ENCODE peak calls at places on chromosomes 3 and 15, in seven cellular contexts. One of them, this sample, is unnamed. For H3K36me3, the result is how much of the 10 kb centered on the place peaks cover.

GRCh38 chr15:83611312-83611711 is 42.6 kb upstream of the ADAMTSL3 start:
- DNase-seq in GM06990: no peak
- DNase-seq in tibial artery: no peak
- DNase-seq in mammary epithelial cell: no peak
- DNase-seq in Peyer's patch: no peak
- DNase-seq in psoas muscle: no peak
- DNase-seq in kidney: no peak
- DNase-seq in this sample: no peak

GRCh38 chr15:41990691-41991090 is 18.3 kb upstream of the EHD4 start:
- DNase-seq in mammary epithelial cell: no peak
- DNase-seq in tibial artery: no peak
- DNase-seq in psoas muscle: no peak
- DNase-seq in Peyer's patch: no peak
- DNase-seq in GM06990: no peak
- DNase-seq in kidney: no peak
- DNase-seq in this sample: no peak

GRCh38 chr3:197343656-197344408 is 45.4 kb upstream of the DLG1 start:
- DNase-seq in kidney: no peak
- DNase-seq in Peyer's patch: peak
- DNase-seq in psoas muscle: peak
- DNase-seq in mammary epithelial cell: no peak
- DNase-seq in tibial artery: peak
- DNase-seq in GM06990: no peak
- DNase-seq in this sample: no peak

GRCh38 chr3:180265551-180265950 is 228.8 kb upstream of the PEX5L start:
- DNase-seq in tibial artery: no peak
- DNase-seq in mammary epithelial cell: peak
- DNase-seq in Peyer's patch: no peak
- DNase-seq in kidney: no peak
- DNase-seq in GM06990: no peak
- DNase-seq in psoas muscle: no peak
- DNase-seq in this sample: no peak

GRCh38 chr3:190305406-190305805 is 16.8 kb downstream of the CLDN1 start:
- DNase-seq in GM06990: no peak
- DNase-seq in tibial artery: no peak
- DNase-seq in mammary epithelial cell: peak
- DNase-seq in Peyer's patch: no peak
- DNase-seq in psoas muscle: no peak
- DNase-seq in kidney: no peak
- DNase-seq in this sample: no peak

GRCh38 chr15:91302588-91303439 is 202.8 kb downstream of the SV2B start:
- DNase-seq in GM06990: peak
- DNase-seq in Peyer's patch: peak
- DNase-seq in psoas muscle: no peak
- DNase-seq in kidney: no peak
- DNase-seq in mammary epithelial cell: peak
- DNase-seq in tibial artery: no peak
- DNase-seq in this sample: no peak

GRCh38 chr15:71011503-71012155 is 103.6 kb upstream of the THSD4 start:
- DNase-seq in psoas muscle: no peak
- DNase-seq in mammary epithelial cell: peak
- DNase-seq in kidney: no peak
- DNase-seq in Peyer's patch: no peak
- DNase-seq in GM06990: no peak
- DNase-seq in tibial artery: no peak
- DNase-seq in this sample: no peak

GRCh38 chr3:32780735-32781210 is 37.0 kb upstream of the TRIM71 start:
- DNase-seq in tibial artery: no peak
- DNase-seq in Peyer's patch: peak
- DNase-seq in psoas muscle: no peak
- DNase-seq in GM06990: peak
- DNase-seq in kidney: peak
- DNase-seq in mammary epithelial cell: no peak
- DNase-seq in this sample: peak

GRCh38 chr15:58124585-58124984 is 13.6 kb upstream of the AQP9 start:
- DNase-seq in psoas muscle: no peak
- DNase-seq in GM06990: no peak
- DNase-seq in mammary epithelial cell: peak
- DNase-seq in Peyer's patch: no peak
- DNase-seq in kidney: no peak
- DNase-seq in tibial artery: no peak
- DNase-seq in this sample: no peak

GRCh38 chr3:142997330-142997729 is 4.0 kb upstream of the U2SURP start:
- DNase-seq in GM06990: no peak
- DNase-seq in psoas muscle: no peak
- DNase-seq in tibial artery: no peak
- DNase-seq in mammary epithelial cell: no peak
- DNase-seq in kidney: no peak
- DNase-seq in Peyer's patch: no peak
- DNase-seq in this sample: no peak

GRCh38 chr15:48754011-48754410 is 56.9 kb downstream of the CEP152 start:
- DNase-seq in psoas muscle: no peak
- DNase-seq in kidney: no peak
- DNase-seq in mammary epithelial cell: no peak
- DNase-seq in GM06990: no peak
- DNase-seq in Peyer's patch: no peak
- DNase-seq in tibial artery: no peak
- DNase-seq in this sample: no peak

GRCh38 chr15:31390777-31391486 is 64.3 kb downstream of the KLF13 start:
- DNase-seq in GM06990: no peak
- DNase-seq in Peyer's patch: peak
- DNase-seq in kidney: peak
- DNase-seq in mammary epithelial cell: no peak
- DNase-seq in psoas muscle: no peak
- DNase-seq in tibial artery: no peak
- DNase-seq in this sample: no peak

GRCh38 chr3:169146112-169146665 is 517.3 kb downstream of the MECOM start:
- DNase-seq in psoas muscle: peak
- DNase-seq in tibial artery: peak
- DNase-seq in GM06990: peak
- DNase-seq in Peyer's patch: peak
- DNase-seq in mammary epithelial cell: peak
- DNase-seq in kidney: peak
- DNase-seq in this sample: peak

GRCh38 chr15:63089260-63090043 is 32.2 kb upstream of the LACTB start:
- DNase-seq in Peyer's patch: no peak
- DNase-seq in tibial artery: no peak
- DNase-seq in psoas muscle: peak
- DNase-seq in GM06990: no peak
- DNase-seq in mammary epithelial cell: no peak
- DNase-seq in kidney: no peak
- DNase-seq in this sample: no peak

GRCh38 chr15:43516801-43517353 is 531 bp upstream of the MAP1A start:
- DNase-seq in GM06990: no peak
- DNase-seq in mammary epithelial cell: no peak
- DNase-seq in kidney: no peak
- DNase-seq in tibial artery: no peak
- DNase-seq in psoas muscle: no peak
- DNase-seq in Peyer's patch: no peak
- DNase-seq in this sample: no peak

GRCh38 chr3:58874248-58874741 is 175.5 kb downstream of the CFAP20DC start:
- DNase-seq in psoas muscle: no peak
- DNase-seq in tibial artery: no peak
- DNase-seq in GM06990: peak
- DNase-seq in mammary epithelial cell: peak
- DNase-seq in kidney: no peak
- DNase-seq in Peyer's patch: no peak
- DNase-seq in this sample: no peak

GRCh38 chr15:68483165-68483564 is 51.2 kb upstream of the ITGA11 start:
- DNase-seq in GM06990: no peak
- DNase-seq in psoas muscle: no peak
- DNase-seq in Peyer's patch: no peak
- DNase-seq in mammary epithelial cell: no peak
- DNase-seq in tibial artery: no peak
- DNase-seq in kidney: no peak
- DNase-seq in this sample: no peak

GRCh38 chr3:142958707-142959106 is 4.8 kb downstream of the PAQR9 start:
- DNase-seq in tibial artery: no peak
- DNase-seq in Peyer's patch: no peak
- DNase-seq in GM06990: no peak
- DNase-seq in kidney: no peak
- DNase-seq in psoas muscle: peak
- DNase-seq in mammary epithelial cell: peak
- DNase-seq in this sample: no peak

GRCh38 chr3:127556565-127556964 is 34.0 kb downstream of the TPRA1 start:
- DNase-seq in psoas muscle: no peak
- DNase-seq in tibial artery: no peak
- DNase-seq in GM06990: no peak
- DNase-seq in mammary epithelial cell: no peak
- DNase-seq in kidney: peak
- DNase-seq in Peyer's patch: no peak
- DNase-seq in this sample: no peak

GRCh38 chr15:38260077-38260476 is 7.4 kb downstream of the SPRED1 start:
- DNase-seq in psoas muscle: no peak
- DNase-seq in kidney: no peak
- DNase-seq in Peyer's patch: no peak
- DNase-seq in GM06990: no peak
- DNase-seq in tibial artery: no peak
- DNase-seq in mammary epithelial cell: no peak
- DNase-seq in this sample: no peak
- TF ChIP-seq CTCF in psoas muscle: no peak
- TF ChIP-seq CTCF in kidney: no peak
- TF ChIP-seq CTCF in Peyer's patch: no peak
- TF ChIP-seq CTCF in GM06990: no peak
- TF ChIP-seq CTCF in tibial artery: no peak
- TF ChIP-seq CTCF in mammary epithelial cell: no peak
- TF ChIP-seq CTCF in this sample: no peak

DNA sequence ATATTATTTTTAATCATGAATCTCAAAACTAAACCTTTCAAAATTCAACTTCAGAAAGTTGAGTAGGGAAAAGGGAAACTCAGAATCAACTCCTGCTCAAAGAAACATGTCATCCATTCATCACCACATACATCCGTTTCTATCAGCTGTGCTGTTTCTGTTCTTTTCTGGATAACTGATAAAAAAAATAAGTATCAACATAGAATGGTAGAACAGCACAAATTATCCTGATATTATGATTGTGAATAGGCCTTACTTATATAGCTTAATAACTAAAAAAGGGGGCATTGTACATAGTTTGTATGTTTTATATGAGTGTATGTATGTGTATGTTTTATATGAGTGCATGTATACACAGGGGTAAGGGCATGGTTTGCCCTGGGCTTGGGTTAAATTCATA is 3.1 kb downstream of the TM4SF1 start:
- DNase-seq in kidney: no peak
- DNase-seq in psoas muscle: no peak
- DNase-seq in GM06990: no peak
- DNase-seq in tibial artery: no peak
- DNase-seq in Peyer's patch: no peak
- DNase-seq in mammary epithelial cell: no peak
- DNase-seq in this sample: no peak
- H3K36me3 ChIP-seq in kidney: under half
- H3K36me3 ChIP-seq in psoas muscle: under half
- H3K36me3 ChIP-seq in GM06990: under half
- H3K36me3 ChIP-seq in tibial artery: under half
- H3K36me3 ChIP-seq in Peyer's patch: under half
- H3K36me3 ChIP-seq in mammary epithelial cell: under half
- H3K36me3 ChIP-seq in this sample: under half

DNA sequence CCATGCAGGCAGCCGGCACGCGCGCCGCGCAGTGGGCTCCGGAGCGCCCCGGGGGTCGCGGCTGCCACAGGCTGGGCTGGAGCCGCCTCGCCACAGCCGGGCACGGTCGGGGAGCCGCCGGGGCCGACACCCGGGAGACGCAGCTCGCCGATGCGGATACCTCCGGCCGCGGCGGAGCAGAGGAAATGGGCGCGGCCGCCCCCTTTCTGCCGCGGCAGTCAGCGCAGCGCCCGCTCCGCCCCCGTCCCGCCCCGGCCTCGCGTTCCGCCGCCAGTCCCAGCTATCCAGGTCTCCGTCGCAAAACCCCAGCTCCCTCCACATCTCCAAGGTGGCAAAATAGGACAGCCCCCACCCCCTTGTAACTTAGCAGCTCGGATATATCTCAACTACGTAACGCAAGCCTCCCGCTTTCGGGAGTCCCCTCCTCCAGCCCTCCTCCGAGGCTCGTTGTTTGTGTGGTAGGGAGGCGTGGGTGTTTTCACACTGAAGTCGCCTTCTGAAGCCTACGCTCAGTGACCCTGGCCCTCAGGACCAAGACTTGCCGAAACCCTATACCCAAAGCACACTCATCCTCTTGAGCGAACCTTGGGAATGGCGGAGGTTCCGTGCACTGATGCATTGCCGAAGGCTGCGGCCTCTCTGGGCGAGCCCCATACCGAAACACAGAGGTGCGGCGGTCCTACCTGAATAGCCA is at the start of gene SH3BP5:
- DNase-seq in tibial artery: peak
- DNase-seq in GM06990: peak
- DNase-seq in kidney: peak
- DNase-seq in psoas muscle: peak
- DNase-seq in mammary epithelial cell: peak
- DNase-seq in Peyer's patch: peak
- DNase-seq in this sample: peak
- TF ChIP-seq CTCF in tibial artery: peak
- TF ChIP-seq CTCF in GM06990: peak
- TF ChIP-seq CTCF in kidney: peak
- TF ChIP-seq CTCF in psoas muscle: peak
- TF ChIP-seq CTCF in mammary epithelial cell: peak
- TF ChIP-seq CTCF in Peyer's patch: peak
- TF ChIP-seq CTCF in this sample: peak

GRCh38 chr3:108054935-108055334 is 35.9 kb downstream of the CD47 start:
- DNase-seq in kidney: no peak
- DNase-seq in mammary epithelial cell: no peak
- DNase-seq in tibial artery: no peak
- DNase-seq in GM06990: no peak
- DNase-seq in psoas muscle: no peak
- DNase-seq in Peyer's patch: no peak
- DNase-seq in this sample: no peak

GRCh38 chr3:108060331-108060730 is 30.5 kb downstream of the CD47 start:
- DNase-seq in psoas muscle: no peak
- DNase-seq in kidney: no peak
- DNase-seq in tibial artery: no peak
- DNase-seq in GM06990: no peak
- DNase-seq in mammary epithelial cell: no peak
- DNase-seq in Peyer's patch: no peak
- DNase-seq in this sample: no peak

GRCh38 chr3:108053025-108053424 is 37.8 kb downstream of the CD47 start:
- DNase-seq in tibial artery: peak
- DNase-seq in GM06990: no peak
- DNase-seq in Peyer's patch: no peak
- DNase-seq in mammary epithelial cell: peak
- DNase-seq in psoas muscle: no peak
- DNase-seq in kidney: no peak
- DNase-seq in this sample: peak

GRCh38 chr3:108051005-108051404 is 39.8 kb downstream of the CD47 start:
- DNase-seq in GM06990: no peak
- DNase-seq in kidney: no peak
- DNase-seq in psoas muscle: no peak
- DNase-seq in Peyer's patch: no peak
- DNase-seq in tibial artery: no peak
- DNase-seq in mammary epithelial cell: no peak
- DNase-seq in this sample: no peak

DNA sequence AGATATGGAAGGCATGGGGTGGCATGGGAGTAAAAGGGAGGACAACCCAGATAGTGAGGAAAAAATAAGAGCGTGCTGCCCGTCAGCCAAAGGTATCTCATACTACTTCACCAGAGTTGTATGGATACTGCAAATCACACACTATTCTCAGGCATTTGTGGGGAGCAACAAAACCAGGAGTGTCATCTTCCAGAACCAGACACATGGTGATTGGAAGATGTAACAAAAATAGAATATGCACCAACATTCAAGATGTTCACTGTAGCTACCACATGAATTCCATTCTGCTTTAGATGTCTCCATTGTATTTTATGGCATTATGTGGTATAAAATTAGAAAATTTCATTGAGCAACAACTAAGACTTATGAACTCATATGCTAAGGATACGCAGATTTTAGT is 34.9 kb downstream of the CD47 start:
- DNase-seq in psoas muscle: no peak
- DNase-seq in tibial artery: no peak
- DNase-seq in kidney: no peak
- DNase-seq in mammary epithelial cell: no peak
- DNase-seq in GM06990: no peak
- DNase-seq in Peyer's patch: no peak
- DNase-seq in this sample: no peak
- H3K36me3 ChIP-seq in psoas muscle: under half
- H3K36me3 ChIP-seq in tibial artery: under half
- H3K36me3 ChIP-seq in kidney: under half
- H3K36me3 ChIP-seq in mammary epithelial cell: under half
- H3K36me3 ChIP-seq in GM06990: under half
- H3K36me3 ChIP-seq in Peyer's patch: under half
- H3K36me3 ChIP-seq in this sample: under half

This sample was measured in upper lobe of left lung.